ENCODE peak calls at places on chromosomes 2 and 18, in seven cellular contexts. K is iris pigment epithelial cell, B is T-cell, S is EH, N is left lobe of liver, H is cardiac muscle cell, O is HT1080. W is an unnamed sample.

GRCh38 chr2:67159929-67160328 is 237.2 kb upstream of the ETAA1 start:
- DNase-seq in K (peak; percentile 75), B (no peak), S (peak; percentile 81), N (no peak), H (no peak), O (peak; percentile 3), W (no peak)

GRCh38 chr18:48847807-48848486 is 102.8 kb downstream of the SMAD7 start:
- DNase-seq in K (no peak), B (no peak), S (no peak), N (no peak), H (no peak), O (no peak), W (no peak)

GRCh38 chr2:7031424-7032245 is 114.4 kb downstream of the RNF144A start:
- DNase-seq in K (peak; percentile 92), B (peak; percentile 64), S (no peak), N (peak; percentile 85), H (no peak), O (peak; percentile 27), W (no peak)

GRCh38 chr2:1856922-1857321 is 112.6 kb upstream of the PXDN start:
- DNase-seq in K (peak; percentile 24), B (no peak), S (peak; percentile 26), N (no peak), H (no peak), O (peak; percentile 36), W (no peak)

GRCh38 chr2:240372051-240372450 is 63.4 kb upstream of the GPC1 start:
- DNase-seq in K (no peak), B (no peak), S (no peak), N (no peak), H (no peak), O (no peak), W (no peak)

GRCh38 chr2:132270981-132271546 is 109.3 kb upstream of the ANKRD30BL start:
- DNase-seq in K (no peak), B (no peak), S (no peak), N (no peak), H (no peak), O (no peak), W (no peak)

GRCh38 chr2:17309186-17309585 is 209.1 kb downstream of the RAD51AP2 start:
- DNase-seq in K (no peak), B (no peak), S (no peak), N (no peak), H (no peak), O (no peak), W (no peak)

GRCh38 chr18:44180683-44181082 is 500.0 kb upstream of the SETBP1 start:
- DNase-seq in K (peak; percentile 71), B (no peak), S (no peak), N (no peak), H (peak; percentile 3), O (peak; percentile 11), W (no peak)

GRCh38 chr2:59585657-59586056 is 967.8 kb downstream of the BCL11A start:
- DNase-seq in K (no peak), B (no peak), S (no peak), N (no peak), H (peak; percentile 14), O (no peak), W (no peak)

GRCh38 chr2:239319261-239319661 is 81.6 kb downstream of the HDAC4 start:
- DNase-seq in K (peak; percentile 51), B (no peak), S (peak; percentile 42), N (peak; percentile 60), H (peak; percentile 23), O (no peak), W (peak; percentile 23)

GRCh38 chr2:240623531-240624010 is 1.7 kb upstream of the GPR35 start:
- DNase-seq in K (no peak), B (no peak), S (no peak), N (no peak), H (no peak), O (no peak), W (no peak)

GRCh38 chr2:235670974-235671787 is 177.3 kb downstream of the AGAP1 start:
- DNase-seq in K (no peak), B (no peak), S (no peak), N (no peak), H (no peak), O (no peak), W (no peak)

GRCh38 chr2:147094077-147094476 is 750.8 kb upstream of the ACVR2A start:
- DNase-seq in K (no peak), B (no peak), S (no peak), N (no peak), H (no peak), O (no peak), W (no peak)

GRCh38 chr2:47046271-47046670 is 108.8 kb downstream of the STPG4 start:
- DNase-seq in K (no peak), B (no peak), S (no peak), N (no peak), H (no peak), O (no peak), W (no peak)

GRCh38 chr2:55151721-55152433 is 80.2 kb downstream of the CLHC1 start:
- DNase-seq in K (peak; percentile 67), B (no peak), S (peak; percentile 62), N (no peak), H (no peak), O (no peak), W (no peak)

GRCh38 chr2:218023636-218024035 is 20.8 kb upstream of the TNS1 start:
- DNase-seq in K (no peak), B (no peak), S (no peak), N (peak; percentile 21), H (no peak), O (no peak), W (no peak)

GRCh38 chr2:226911932-226912331 is 76.1 kb downstream of the RHBDD1 start:
- DNase-seq in K (peak; percentile 85), B (no peak), S (peak; percentile 84), N (no peak), H (no peak), O (peak; percentile 70), W (no peak)

GRCh38 chr2:118386636-118387302 is 298.5 kb downstream of the INSIG2 start:
- DNase-seq in K (peak; percentile 81), B (no peak), S (peak; percentile 78), N (no peak), H (no peak), O (peak; percentile 83), W (peak; percentile 47)

GRCh38 chr2:217935245-217935879 is 67.4 kb downstream of the TNS1 start:
- DNase-seq in K (peak; percentile 85), B (no peak), S (peak; percentile 77), N (no peak), H (no peak), O (peak; percentile 18), W (no peak)

GRCh38 chr2:8984152-8984551 is 19.3 kb downstream of the MBOAT2 start:
- DNase-seq in K (peak; percentile 51), B (no peak), S (no peak), N (no peak), H (no peak), O (peak; percentile 42), W (no peak)

GRCh38 chr2:127469974-127470373 is 51.7 kb downstream of the PROC start:
- DNase-seq in K (no peak), B (no peak), S (no peak), N (no peak), H (no peak), O (no peak), W (no peak)

GRCh38 chr2:36223259-36223658 is 132.3 kb upstream of the CRIM1 start:
- DNase-seq in K (no peak), B (no peak), S (no peak), N (no peak), H (no peak), O (no peak), W (no peak)

GRCh38 chr2:86140969-86141392 is 34.9 kb downstream of the PTCD3 start:
- DNase-seq in K (no peak), B (no peak), S (no peak), N (no peak), H (peak; percentile 8), O (no peak), W (no peak)

GRCh38 chr2:55054076-55054475 is 3.8 kb upstream of the RTN4 start:
- DNase-seq in K (no peak), B (no peak), S (no peak), N (no peak), H (no peak), O (no peak), W (no peak)